ENCODE peak calls at places on chromosomes 16 and 17, in six cellular contexts. X is CD8-positive, alpha-beta memory T cell; L is body of pancreas; R is adrenal gland; D is tibial artery; W is hepatocyte. I is an unnamed sample.

GRCh38 chr17:6019959-6020358 is 50.2 kb upstream of the WSCD1 start:
- DNase-seq in X (no peak), L (no peak), R (no peak), W (no peak), D (no peak), I (no peak)

GRCh38 chr17:81429813-81430510 is 34.7 kb downstream of the BAHCC1 start:
- DNase-seq in L (peak; percentile 51), W (peak; percentile 66), R (peak; percentile 15), X (no peak), D (no peak), I (no peak)

GRCh38 chr17:20116683-20117309 is 107.6 kb downstream of the SPECC1 start:
- DNase-seq in W (peak; percentile 71), X (peak; percentile 21), L (peak; percentile 48), R (peak; percentile 72), D (no peak), I (no peak)

GRCh38 chr17:80724723-80725388 is 180.2 kb downstream of the RPTOR start:
- DNase-seq in D (no peak), W (peak; percentile 45), R (no peak), X (no peak), L (no peak), I (no peak)

GRCh38 chr16:8623634-8624033 is 2.1 kb downstream of the METTL22 start:
- DNase-seq in R (no peak), L (no peak), X (no peak), D (no peak), W (no peak), I (no peak)

GRCh38 chr16:70578035-70578434 is 54.4 kb downstream of the SF3B3 start:
- DNase-seq in X (no peak), L (no peak), W (no peak), R (no peak), D (no peak), I (no peak)

GRCh38 chr16:396605-397004 is 394 bp upstream of the NME4 start:
- DNase-seq in D (peak; percentile 84), L (no peak), R (peak; percentile 74), X (no peak), W (peak; percentile 80), I (no peak)

GRCh38 chr17:3892095-3892998 is 506 bp downstream of the CAMKK1 start:
- DNase-seq in L (peak; percentile 78), R (peak; percentile 93), X (peak; percentile 78), D (peak; percentile 96), W (peak; percentile 81), I (peak; percentile 79)

GRCh38 chr16:51392651-51393187 is 241.6 kb upstream of the SALL1 start:
- DNase-seq in L (no peak), X (no peak), D (no peak), R (no peak), W (peak; percentile 11), I (no peak)

GRCh38 chr16:84943620-84944019 is 67.7 kb downstream of the ZDHHC7 start:
- DNase-seq in W (no peak), R (no peak), D (no peak), X (no peak), L (no peak), I (no peak)

GRCh38 chr17:68297168-68297567 is 5.9 kb downstream of the ARSG start:
- DNase-seq in X (no peak), L (no peak), D (no peak), R (no peak), W (no peak), I (no peak)

GRCh38 chr16:88283596-88283995 is 99.2 kb upstream of the ZNF469 start:
- DNase-seq in D (no peak), X (no peak), R (no peak), L (no peak), W (no peak), I (no peak)
- H3K9me3 ChIP-seq in D (peaks cover 18% of the 10 kb centered on the region), X (no peaks in the 10 kb centered on the region), R (no peaks in the 10 kb centered on the region), L (no peaks in the 10 kb centered on the region), W (no peaks in the 10 kb centered on the region), I (peaks cover 11% of the 10 kb centered on the region)

GRCh38 chr16:2256531-2257140 is 5.2 kb upstream of the ECI1 start:
- DNase-seq in D (no peak), R (no peak), W (no peak), X (no peak), L (no peak), I (no peak)
- H3K27ac ChIP-seq in D (no peak overlapping the region), R (no peak overlapping the region), W (no peak overlapping the region), X (no peak overlapping the region), L (no peak overlapping the region), I (no peak overlapping the region)

GRCh38 chr17:49788443-49789277 is at the start of gene KAT7:
- DNase-seq in X (peak; percentile 97), R (peak; percentile 100), W (peak; percentile 99), D (peak; percentile 100), L (peak; percentile 99), I (peak; percentile 99)
- H3K9me3 ChIP-seq in X (no peaks in the 10 kb centered on the region), R (no peaks in the 10 kb centered on the region), W (no peaks in the 10 kb centered on the region), D (no peaks in the 10 kb centered on the region), L (no peaks in the 10 kb centered on the region), I (no peaks in the 10 kb centered on the region)

DNA sequence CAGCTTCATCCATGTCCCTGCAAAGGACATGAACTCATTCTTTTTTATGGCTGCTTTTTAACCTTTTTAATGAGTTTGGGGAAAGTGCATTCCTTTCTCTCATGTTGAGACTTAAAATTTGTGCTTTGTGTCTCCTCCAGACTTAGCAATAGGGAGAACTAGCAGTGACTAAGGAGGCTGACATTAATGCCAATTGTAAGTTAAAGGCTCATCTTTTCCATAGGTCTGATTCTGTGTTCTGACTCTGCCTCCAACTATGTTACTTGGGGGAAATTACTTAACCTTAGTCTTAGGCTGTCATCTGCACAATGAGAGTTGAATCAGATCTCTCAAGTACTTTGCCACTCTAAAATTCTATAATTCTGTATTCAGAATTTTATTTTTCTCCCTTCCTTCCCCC is 17.5 kb upstream of the PHAF1 start:
- DNase-seq in W (no peak), R (no peak), L (no peak), D (no peak), X (no peak), I (no peak)
- H3K27ac ChIP-seq in W (peak overlapping the region; percentile 0), R (no peak overlapping the region), L (no peak overlapping the region), D (no peak overlapping the region), X (no peak overlapping the region), I (no peak overlapping the region)

GRCh38 chr16:10408824-10409381 is 23.0 kb downstream of the ATF7IP2 start:
- DNase-seq in W (no peak), R (no peak), L (no peak), X (no peak), D (no peak), I (no peak)
- H3K9me3 ChIP-seq in W (peaks cover 6% of the 10 kb centered on the region), R (no peaks in the 10 kb centered on the region), L (peaks cover 33% of the 10 kb centered on the region), X (peaks cover 28% of the 10 kb centered on the region), D (peaks cover 43% of the 10 kb centered on the region), I (peaks cover 20% of the 10 kb centered on the region)

GRCh38 chr16:4218202-4218601 is 23.7 kb downstream of the SRL start:
- DNase-seq in D (no peak), L (no peak), X (no peak), W (no peak), R (no peak), I (no peak)
- H3K27ac ChIP-seq in D (peak overlapping the region; percentile 91), L (no peak overlapping the region), X (no peak overlapping the region), W (peak overlapping the region; percentile 76), R (no peak overlapping the region), I (no peak overlapping the region)

GRCh38 chr16:79001156-79001997 is 599.2 kb downstream of the MAF start:
- DNase-seq in L (no peak), D (no peak), R (no peak), X (no peak), W (peak; percentile 20), I (no peak)
- H3K9me3 ChIP-seq in L (no peaks in the 10 kb centered on the region), D (no peaks in the 10 kb centered on the region), R (no peaks in the 10 kb centered on the region), X (no peaks in the 10 kb centered on the region), W (no peaks in the 10 kb centered on the region), I (no peaks in the 10 kb centered on the region)

GRCh38 chr16:57541754-57542435 is 548 bp upstream of the ADGRG5 start:
- DNase-seq in D (peak; percentile 44), W (no peak), X (no peak), L (no peak), R (no peak), I (no peak)
- H3K27ac ChIP-seq in D (no peak overlapping the region), W (no peak overlapping the region), X (no peak overlapping the region), L (no peak overlapping the region), R (no peak overlapping the region), I (no peak overlapping the region)

GRCh38 chr17:54455251-54455868 is 445.3 kb upstream of the TOM1L1 start:
- DNase-seq in R (no peak), D (no peak), X (no peak), L (no peak), W (no peak), I (no peak)

GRCh38 chr17:54451051-54451450 is 449.6 kb upstream of the TOM1L1 start:
- DNase-seq in W (no peak), R (no peak), D (no peak), X (no peak), L (no peak), I (no peak)

GRCh38 chr17:54452666-54453348 is 447.8 kb upstream of the TOM1L1 start:
- DNase-seq in X (no peak), D (no peak), L (no peak), R (no peak), W (no peak), I (no peak)
- H3K9me3 ChIP-seq in X (no peaks in the 10 kb centered on the region), D (no peaks in the 10 kb centered on the region), L (no peaks in the 10 kb centered on the region), R (peaks cover 8% of the 10 kb centered on the region), W (no peaks in the 10 kb centered on the region), I (no peaks in the 10 kb centered on the region)

I was measured in ascending aorta.